ENCODE peak calls at places on chromosomes 11 and 22, in seven cellular contexts. One of them, this sample, is unnamed.

GRCh38 chr11:47714554-47715081 is 551 bp downstream of the AGBL2 start:
- DNase-seq in brain microvascular endothelial cell: no peak
- DNase-seq in AG04450: no peak
- DNase-seq in AG04449: no peak
- DNase-seq in IMR-90: no peak
- DNase-seq in aorta: no peak
- DNase-seq in left ventricle myocardium inferior: no peak
- DNase-seq in this sample: no peak

GRCh38 chr22:30308518-30309230 is 18.1 kb downstream of the TBC1D10A start:
- DNase-seq in brain microvascular endothelial cell: no peak
- DNase-seq in AG04450: no peak
- DNase-seq in AG04449: no peak
- DNase-seq in IMR-90: peak; percentile 73
- DNase-seq in aorta: peak; percentile 43
- DNase-seq in left ventricle myocardium inferior: no peak
- DNase-seq in this sample: no peak

GRCh38 chr22:45180280-45180679 is 16.6 kb downstream of the NUP50 start:
- DNase-seq in brain microvascular endothelial cell: no peak
- DNase-seq in AG04450: no peak
- DNase-seq in AG04449: no peak
- DNase-seq in IMR-90: no peak
- DNase-seq in aorta: no peak
- DNase-seq in left ventricle myocardium inferior: no peak
- DNase-seq in this sample: no peak

GRCh38 chr22:26291940-26292666 is 122.8 kb downstream of the SEZ6L start:
- DNase-seq in brain microvascular endothelial cell: no peak
- DNase-seq in AG04450: no peak
- DNase-seq in AG04449: no peak
- DNase-seq in IMR-90: no peak
- DNase-seq in aorta: no peak
- DNase-seq in left ventricle myocardium inferior: no peak
- DNase-seq in this sample: no peak

GRCh38 chr22:42608481-42609361 is 6.0 kb downstream of the POLDIP3 start:
- DNase-seq in brain microvascular endothelial cell: peak; percentile 63
- DNase-seq in AG04450: peak; percentile 45
- DNase-seq in AG04449: no peak
- DNase-seq in IMR-90: peak; percentile 76
- DNase-seq in aorta: no peak
- DNase-seq in left ventricle myocardium inferior: no peak
- DNase-seq in this sample: no peak

GRCh38 chr11:36467913-36468312 is 42.2 kb downstream of the TRAF6 start:
- DNase-seq in brain microvascular endothelial cell: no peak
- DNase-seq in AG04450: no peak
- DNase-seq in AG04449: no peak
- DNase-seq in IMR-90: no peak
- DNase-seq in aorta: no peak
- DNase-seq in left ventricle myocardium inferior: no peak
- DNase-seq in this sample: no peak

GRCh38 chr22:21569459-21570161 is 2.1 kb downstream of the UBE2L3 start:
- DNase-seq in brain microvascular endothelial cell: no peak
- DNase-seq in AG04450: no peak
- DNase-seq in AG04449: no peak
- DNase-seq in IMR-90: no peak
- DNase-seq in aorta: no peak
- DNase-seq in left ventricle myocardium inferior: no peak
- DNase-seq in this sample: peak; percentile 56

GRCh38 chr11:134019500-134019899 is 49.4 kb upstream of the JAM3 start:
- DNase-seq in brain microvascular endothelial cell: no peak
- DNase-seq in AG04450: no peak
- DNase-seq in AG04449: no peak
- DNase-seq in IMR-90: no peak
- DNase-seq in aorta: no peak
- DNase-seq in left ventricle myocardium inferior: no peak
- DNase-seq in this sample: no peak

GRCh38 chr11:73818838-73819237 is 31.2 kb downstream of the MRPL48 start:
- DNase-seq in brain microvascular endothelial cell: no peak
- DNase-seq in AG04450: no peak
- DNase-seq in AG04449: no peak
- DNase-seq in IMR-90: peak; percentile 55
- DNase-seq in aorta: no peak
- DNase-seq in left ventricle myocardium inferior: no peak
- DNase-seq in this sample: no peak

GRCh38 chr22:29625090-29625825 is 21.8 kb downstream of the NF2 start:
- DNase-seq in brain microvascular endothelial cell: peak; percentile 68
- DNase-seq in AG04450: no peak
- DNase-seq in AG04449: no peak
- DNase-seq in IMR-90: peak; percentile 85
- DNase-seq in aorta: peak; percentile 60
- DNase-seq in left ventricle myocardium inferior: no peak
- DNase-seq in this sample: no peak

GRCh38 chr22:29907753-29908515 is 25.0 kb downstream of the MTMR3 start:
- DNase-seq in brain microvascular endothelial cell: peak; percentile 97
- DNase-seq in AG04450: peak; percentile 96
- DNase-seq in AG04449: peak; percentile 67
- DNase-seq in IMR-90: peak; percentile 99
- DNase-seq in aorta: peak; percentile 77
- DNase-seq in left ventricle myocardium inferior: peak; percentile 72
- DNase-seq in this sample: peak; percentile 91

GRCh38 chr11:125228425-125228824 is 63.9 kb downstream of the PKNOX2 start:
- DNase-seq in brain microvascular endothelial cell: no peak
- DNase-seq in AG04450: no peak
- DNase-seq in AG04449: no peak
- DNase-seq in IMR-90: no peak
- DNase-seq in aorta: no peak
- DNase-seq in left ventricle myocardium inferior: no peak
- DNase-seq in this sample: peak; percentile 28

GRCh38 chr11:3056296-3057068 is 741 bp downstream of the CARS1 start:
- DNase-seq in brain microvascular endothelial cell: no peak
- DNase-seq in AG04450: no peak
- DNase-seq in AG04449: no peak
- DNase-seq in IMR-90: no peak
- DNase-seq in aorta: no peak
- DNase-seq in left ventricle myocardium inferior: no peak
- DNase-seq in this sample: no peak

GRCh38 chr11:80815752-80816453 is 1375.1 kb upstream of the TENM4 start:
- DNase-seq in brain microvascular endothelial cell: peak; percentile 15
- DNase-seq in AG04450: no peak
- DNase-seq in AG04449: no peak
- DNase-seq in IMR-90: no peak
- DNase-seq in aorta: no peak
- DNase-seq in left ventricle myocardium inferior: no peak
- DNase-seq in this sample: no peak

GRCh38 chr11:88320149-88320559 is 17.4 kb downstream of the CTSC start:
- DNase-seq in brain microvascular endothelial cell: peak; percentile 17
- DNase-seq in AG04450: peak; percentile 21
- DNase-seq in AG04449: peak; percentile 73
- DNase-seq in IMR-90: peak; percentile 76
- DNase-seq in aorta: no peak
- DNase-seq in left ventricle myocardium inferior: no peak
- DNase-seq in this sample: no peak

GRCh38 chr11:78832226-78832947 is 257.7 kb upstream of the NARS2 start:
- DNase-seq in brain microvascular endothelial cell: no peak
- DNase-seq in AG04450: no peak
- DNase-seq in AG04449: no peak
- DNase-seq in IMR-90: no peak
- DNase-seq in aorta: no peak
- DNase-seq in left ventricle myocardium inferior: no peak
- DNase-seq in this sample: no peak

GRCh38 chr11:44014968-44015623 is 32.7 kb upstream of the ACCSL start:
- DNase-seq in brain microvascular endothelial cell: peak; percentile 29
- DNase-seq in AG04450: no peak
- DNase-seq in AG04449: no peak
- DNase-seq in IMR-90: peak; percentile 65
- DNase-seq in aorta: no peak
- DNase-seq in left ventricle myocardium inferior: no peak
- DNase-seq in this sample: no peak

GRCh38 chr11:111324277-111324720 is 26.0 kb downstream of the POU2AF3 start:
- DNase-seq in brain microvascular endothelial cell: no peak
- DNase-seq in AG04450: no peak
- DNase-seq in AG04449: no peak
- DNase-seq in IMR-90: peak; percentile 72
- DNase-seq in aorta: peak; percentile 60
- DNase-seq in left ventricle myocardium inferior: no peak
- DNase-seq in this sample: no peak

GRCh38 chr11:111322534-111322933 is 24.2 kb downstream of the POU2AF3 start:
- DNase-seq in brain microvascular endothelial cell: no peak
- DNase-seq in AG04450: no peak
- DNase-seq in AG04449: no peak
- DNase-seq in IMR-90: no peak
- DNase-seq in aorta: no peak
- DNase-seq in left ventricle myocardium inferior: no peak
- DNase-seq in this sample: no peak

GRCh38 chr11:111327908-111328624 is 29.7 kb downstream of the POU2AF3 start:
- DNase-seq in brain microvascular endothelial cell: no peak
- DNase-seq in AG04450: no peak
- DNase-seq in AG04449: no peak
- DNase-seq in IMR-90: no peak
- DNase-seq in aorta: peak; percentile 73
- DNase-seq in left ventricle myocardium inferior: peak; percentile 38
- DNase-seq in this sample: no peak

GRCh38 chr11:111326824-111327223 is 28.5 kb downstream of the POU2AF3 start:
- DNase-seq in brain microvascular endothelial cell: no peak
- DNase-seq in AG04450: no peak
- DNase-seq in AG04449: no peak
- DNase-seq in IMR-90: no peak
- DNase-seq in aorta: no peak
- DNase-seq in left ventricle myocardium inferior: no peak
- DNase-seq in this sample: no peak

DNA sequence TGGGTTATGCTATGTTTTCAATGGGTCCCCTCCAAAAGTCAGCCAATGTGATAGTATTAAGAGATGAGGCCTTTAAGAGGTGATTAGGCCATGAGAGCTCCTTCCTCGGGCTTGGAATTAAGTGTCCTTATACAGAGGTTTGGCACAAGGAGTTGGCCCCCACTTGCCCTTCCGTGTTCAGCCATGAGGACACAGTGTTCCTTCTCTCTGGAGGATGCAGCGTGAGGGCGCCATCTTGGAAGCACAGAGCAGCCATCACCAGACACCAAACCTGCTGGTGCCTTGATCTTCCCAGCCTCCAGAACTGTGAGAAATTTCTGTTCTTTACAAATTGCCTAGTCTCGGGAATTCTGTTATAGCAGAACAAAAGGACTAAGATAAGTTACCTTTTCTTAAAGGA is 26.9 kb downstream of the POU2AF3 start:
- DNase-seq in brain microvascular endothelial cell: no peak
- DNase-seq in AG04450: no peak
- DNase-seq in AG04449: no peak
- DNase-seq in IMR-90: no peak
- DNase-seq in aorta: no peak
- DNase-seq in left ventricle myocardium inferior: no peak
- DNase-seq in this sample: no peak
- H3K4me3 ChIP-seq in brain microvascular endothelial cell: no peak overlapping the region
- H3K4me3 ChIP-seq in AG04450: no peak overlapping the region
- H3K4me3 ChIP-seq in AG04449: no peak overlapping the region
- H3K4me3 ChIP-seq in IMR-90: no peak overlapping the region
- H3K4me3 ChIP-seq in aorta: no peak overlapping the region
- H3K4me3 ChIP-seq in left ventricle myocardium inferior: no peak overlapping the region
- H3K4me3 ChIP-seq in this sample: no peak overlapping the region

GRCh38 chr11:14202263-14203173 is 156.5 kb downstream of the RRAS2 start:
- DNase-seq in brain microvascular endothelial cell: no peak
- DNase-seq in AG04450: no peak
- DNase-seq in AG04449: no peak
- DNase-seq in IMR-90: no peak
- DNase-seq in aorta: no peak
- DNase-seq in left ventricle myocardium inferior: no peak
- DNase-seq in this sample: no peak
- H3K4me3 ChIP-seq in brain microvascular endothelial cell: no peak overlapping the region
- H3K4me3 ChIP-seq in AG04450: no peak overlapping the region
- H3K4me3 ChIP-seq in AG04449: no peak overlapping the region
- H3K4me3 ChIP-seq in IMR-90: no peak overlapping the region
- H3K4me3 ChIP-seq in aorta: no peak overlapping the region
- H3K4me3 ChIP-seq in left ventricle myocardium inferior: no peak overlapping the region
- H3K4me3 ChIP-seq in this sample: no peak overlapping the region

GRCh38 chr11:67451658-67451976 is 912 bp downstream of the GPR152 start:
- DNase-seq in brain microvascular endothelial cell: no peak
- DNase-seq in AG04450: no peak
- DNase-seq in AG04449: no peak
- DNase-seq in IMR-90: no peak
- DNase-seq in aorta: no peak
- DNase-seq in left ventricle myocardium inferior: no peak
- DNase-seq in this sample: no peak

GRCh38 chr11:67453816-67454732 is 1.1 kb upstream of the CABP4 start:
- DNase-seq in brain microvascular endothelial cell: no peak
- DNase-seq in AG04450: no peak
- DNase-seq in AG04449: no peak
- DNase-seq in IMR-90: no peak
- DNase-seq in aorta: no peak
- DNase-seq in left ventricle myocardium inferior: no peak
- DNase-seq in this sample: no peak

GRCh38 chr11:67455054-67455453 is at the start of gene CABP4:
- DNase-seq in brain microvascular endothelial cell: no peak
- DNase-seq in AG04450: no peak
- DNase-seq in AG04449: no peak
- DNase-seq in IMR-90: no peak
- DNase-seq in aorta: no peak
- DNase-seq in left ventricle myocardium inferior: no peak
- DNase-seq in this sample: no peak

GRCh38 chr11:67450796-67451657 is 1.5 kb downstream of the GPR152 start:
- DNase-seq in brain microvascular endothelial cell: no peak
- DNase-seq in AG04450: no peak
- DNase-seq in AG04449: no peak
- DNase-seq in IMR-90: no peak
- DNase-seq in aorta: no peak
- DNase-seq in left ventricle myocardium inferior: no peak
- DNase-seq in this sample: no peak

DNA sequence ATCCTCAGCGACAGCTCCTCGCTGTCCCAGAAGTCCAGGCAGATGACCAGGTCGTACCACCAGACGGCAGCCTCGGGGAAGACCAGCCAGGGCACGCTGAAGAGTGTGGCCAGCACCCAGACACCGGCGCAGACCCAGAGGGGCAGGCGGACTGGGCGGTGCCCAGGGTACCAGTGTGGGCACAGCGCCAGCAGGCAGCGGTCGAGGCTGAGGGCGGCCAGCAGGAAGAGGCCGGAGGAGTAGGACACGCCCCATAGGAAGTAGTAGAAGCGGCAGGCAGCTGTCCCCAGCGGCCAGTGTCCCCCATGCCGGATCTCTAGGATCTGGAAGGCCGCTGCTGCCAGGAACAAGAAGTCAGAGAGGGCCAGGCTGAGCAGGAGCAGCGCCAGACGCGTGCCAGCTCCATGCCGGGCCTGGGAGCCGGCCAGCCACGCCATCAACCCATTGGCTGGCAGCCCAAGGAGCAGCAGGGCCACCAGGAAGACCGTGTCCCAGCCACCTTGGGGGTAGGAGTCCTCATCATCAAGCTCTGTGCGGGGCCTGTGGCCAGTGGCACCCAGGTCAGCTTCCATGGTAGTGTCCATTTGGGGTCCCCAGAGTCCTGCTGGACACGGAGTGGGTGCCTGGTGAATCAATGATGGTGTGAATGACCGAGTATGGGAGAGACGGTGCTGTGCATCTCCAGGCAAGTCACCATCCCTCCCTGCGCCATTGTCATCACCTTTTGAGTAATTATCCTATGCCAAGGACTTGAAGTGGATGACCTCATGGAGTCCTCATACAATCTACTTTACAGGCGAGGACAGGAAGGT is at the start of gene GPR152:
- DNase-seq in brain microvascular endothelial cell: no peak
- DNase-seq in AG04450: no peak
- DNase-seq in AG04449: no peak
- DNase-seq in IMR-90: no peak
- DNase-seq in aorta: no peak
- DNase-seq in left ventricle myocardium inferior: no peak
- DNase-seq in this sample: no peak
- H3K4me3 ChIP-seq in brain microvascular endothelial cell: no peak within 1 kb of the TSS
- H3K4me3 ChIP-seq in AG04450: no peak within 1 kb of the TSS
- H3K4me3 ChIP-seq in AG04449: no peak within 1 kb of the TSS
- H3K4me3 ChIP-seq in IMR-90: no peak within 1 kb of the TSS
- H3K4me3 ChIP-seq in aorta: no peak within 1 kb of the TSS
- H3K4me3 ChIP-seq in left ventricle myocardium inferior: peak within 1 kb of the TSS; percentile 49
- H3K4me3 ChIP-seq in this sample: no peak within 1 kb of the TSS

GRCh38 chr11:16925495-16926065 is 88.6 kb downstream of the PLEKHA7 start:
- DNase-seq in brain microvascular endothelial cell: peak; percentile 7
- DNase-seq in AG04450: no peak
- DNase-seq in AG04449: no peak
- DNase-seq in IMR-90: no peak
- DNase-seq in aorta: peak; percentile 53
- DNase-seq in left ventricle myocardium inferior: peak; percentile 24
- DNase-seq in this sample: no peak
- H3K4me3 ChIP-seq in brain microvascular endothelial cell: peak overlapping the region; percentile 46
- H3K4me3 ChIP-seq in AG04450: no peak overlapping the region
- H3K4me3 ChIP-seq in AG04449: peak overlapping the region; percentile 18
- H3K4me3 ChIP-seq in IMR-90: peak overlapping the region; percentile 25
- H3K4me3 ChIP-seq in aorta: peak overlapping the region; percentile 36
- H3K4me3 ChIP-seq in left ventricle myocardium inferior: peak overlapping the region; percentile 72
- H3K4me3 ChIP-seq in this sample: peak overlapping the region; percentile 55